ENCODE peak calls at places on chromosome 16, in four cellular contexts. One of them, this sample, is unnamed.

GRCh38 chr16:63061319-63061718 is 1025.1 kb upstream of the CDH8 start:
- DNase-seq in GM12878: no peak
- DNase-seq in HepG2: no peak
- DNase-seq in K562: no peak
- DNase-seq in this sample: no peak

GRCh38 chr16:56944954-56945839 is 13.3 kb downstream of the HERPUD1 start:
- DNase-seq in GM12878: peak; percentile 61
- DNase-seq in HepG2: no peak
- DNase-seq in K562: no peak
- DNase-seq in this sample: no peak

GRCh38 chr16:57576429-57576870 is 34.0 kb downstream of the ADGRG5 start:
- DNase-seq in GM12878: peak; percentile 26
- DNase-seq in HepG2: peak; percentile 59
- DNase-seq in K562: peak; percentile 75
- DNase-seq in this sample: peak; percentile 76

GRCh38 chr16:4613636-4614570 is 785 bp downstream of the UBALD1 start:
- DNase-seq in GM12878: no peak
- DNase-seq in HepG2: peak; percentile 42
- DNase-seq in K562: peak; percentile 78
- DNase-seq in this sample: peak; percentile 43

GRCh38 chr16:60041671-60042070 is 1307.6 kb upstream of the GOT2 start:
- DNase-seq in GM12878: no peak
- DNase-seq in HepG2: no peak
- DNase-seq in K562: no peak
- DNase-seq in this sample: no peak

GRCh38 chr16:23434380-23434779 is 18.6 kb downstream of the COG7 start:
- DNase-seq in GM12878: peak; percentile 40
- DNase-seq in HepG2: peak; percentile 83
- DNase-seq in K562: peak; percentile 55
- DNase-seq in this sample: peak; percentile 68

GRCh38 chr16:57533366-57533617 is 3.1 kb downstream of the CCDC102A start:
- DNase-seq in GM12878: no peak
- DNase-seq in HepG2: no peak
- DNase-seq in K562: no peak
- DNase-seq in this sample: no peak

GRCh38 chr16:12456355-12456754 is 347.3 kb downstream of the CPPED1 start:
- DNase-seq in GM12878: no peak
- DNase-seq in HepG2: no peak
- DNase-seq in K562: no peak
- DNase-seq in this sample: no peak

GRCh38 chr16:87740909-87741424 is 24.8 kb downstream of the KLHDC4 start:
- DNase-seq in GM12878: no peak
- DNase-seq in HepG2: no peak
- DNase-seq in K562: no peak
- DNase-seq in this sample: no peak

GRCh38 chr16:1530883-1531637 is 2.4 kb upstream of the TMEM204 start:
- DNase-seq in GM12878: no peak
- DNase-seq in HepG2: no peak
- DNase-seq in K562: no peak
- DNase-seq in this sample: no peak

GRCh38 chr16:85369741-85370528 is 243.2 kb upstream of the GSE1 start:
- DNase-seq in GM12878: no peak
- DNase-seq in HepG2: peak; percentile 31
- DNase-seq in K562: peak; percentile 88
- DNase-seq in this sample: peak; percentile 80

GRCh38 chr16:1745900-1746692 is 25.2 kb downstream of the NME3 start:
- DNase-seq in GM12878: no peak
- DNase-seq in HepG2: no peak
- DNase-seq in K562: no peak
- DNase-seq in this sample: no peak

GRCh38 chr16:24491721-24492120 is 47.6 kb upstream of the RBBP6 start:
- DNase-seq in GM12878: no peak
- DNase-seq in HepG2: no peak
- DNase-seq in K562: no peak
- DNase-seq in this sample: no peak

GRCh38 chr16:27620533-27620932 is 70.6 kb downstream of the KATNIP start:
- DNase-seq in GM12878: no peak
- DNase-seq in HepG2: no peak
- DNase-seq in K562: no peak
- DNase-seq in this sample: no peak

GRCh38 chr16:27624154-27625049 is 74.5 kb downstream of the KATNIP start:
- DNase-seq in GM12878: no peak
- DNase-seq in HepG2: peak; percentile 58
- DNase-seq in K562: no peak
- DNase-seq in this sample: no peak

GRCh38 chr16:27628216-27628945 is 78.4 kb downstream of the KATNIP start:
- DNase-seq in GM12878: no peak
- DNase-seq in HepG2: no peak
- DNase-seq in K562: no peak
- DNase-seq in this sample: no peak

GRCh38 chr16:27625050-27625697 is 75.2 kb downstream of the KATNIP start:
- DNase-seq in GM12878: no peak
- DNase-seq in HepG2: peak; percentile 88
- DNase-seq in K562: no peak
- DNase-seq in this sample: no peak
- TF ChIP-seq SP1 in GM12878: no peak
- TF ChIP-seq SP1 in HepG2: no peak
- TF ChIP-seq SP1 in K562: no peak
- TF ChIP-seq SP1 in this sample: no peak

DNA sequence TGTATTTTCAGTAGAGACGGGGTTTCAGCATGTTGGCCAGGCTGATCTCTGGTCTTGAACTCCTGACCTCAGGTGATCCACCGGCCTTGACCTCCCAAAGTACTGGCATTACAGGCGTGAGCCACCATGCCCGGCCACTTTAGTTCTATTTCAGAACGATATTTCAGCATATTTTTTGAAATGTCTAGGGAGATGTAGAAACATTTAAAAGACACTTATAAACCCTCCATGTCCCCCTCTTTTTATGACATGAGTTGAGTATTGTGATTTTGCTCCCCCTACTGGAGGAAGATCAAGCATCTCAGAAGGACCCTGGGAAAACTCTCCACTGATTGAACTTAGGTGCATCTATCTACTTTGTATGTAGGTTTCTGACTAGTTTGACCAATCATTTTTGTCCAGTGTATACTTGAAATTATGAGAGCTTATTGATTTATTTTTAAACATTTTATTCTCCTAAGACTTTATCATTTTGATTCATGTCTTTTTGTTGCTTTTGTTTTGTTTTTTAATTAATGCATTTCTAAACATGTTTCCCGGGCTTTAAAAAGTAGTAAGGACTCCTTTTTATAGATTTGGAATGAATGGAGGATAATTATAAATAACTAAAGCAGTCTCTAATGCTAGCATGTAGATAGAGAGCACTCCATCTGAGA is 105.1 kb downstream of the CHD9 start:
- DNase-seq in GM12878: peak; percentile 20
- DNase-seq in HepG2: peak; percentile 60
- DNase-seq in K562: peak; percentile 44
- DNase-seq in this sample: peak; percentile 40
- TF ChIP-seq BHLHE40 in GM12878: no peak
- TF ChIP-seq BHLHE40 in HepG2: no peak
- TF ChIP-seq BHLHE40 in K562: no peak
- TF ChIP-seq BHLHE40 in this sample: no peak

GRCh38 chr16:2895813-2896212 is 12.8 kb downstream of the FLYWCH2 start:
- DNase-seq in GM12878: no peak
- DNase-seq in HepG2: peak; percentile 16
- DNase-seq in K562: no peak
- DNase-seq in this sample: no peak

GRCh38 chr16:2898831-2899563 is 12.7 kb upstream of the FLYWCH1 start:
- DNase-seq in GM12878: no peak
- DNase-seq in HepG2: peak; percentile 76
- DNase-seq in K562: no peak
- DNase-seq in this sample: no peak

GRCh38 chr16:2899564-2900072 is 12.1 kb upstream of the FLYWCH1 start:
- DNase-seq in GM12878: no peak
- DNase-seq in HepG2: no peak
- DNase-seq in K562: no peak
- DNase-seq in this sample: no peak

GRCh38 chr16:2896480-2897010 is 13.5 kb downstream of the FLYWCH2 start:
- DNase-seq in GM12878: no peak
- DNase-seq in HepG2: no peak
- DNase-seq in K562: no peak
- DNase-seq in this sample: no peak

DNA sequence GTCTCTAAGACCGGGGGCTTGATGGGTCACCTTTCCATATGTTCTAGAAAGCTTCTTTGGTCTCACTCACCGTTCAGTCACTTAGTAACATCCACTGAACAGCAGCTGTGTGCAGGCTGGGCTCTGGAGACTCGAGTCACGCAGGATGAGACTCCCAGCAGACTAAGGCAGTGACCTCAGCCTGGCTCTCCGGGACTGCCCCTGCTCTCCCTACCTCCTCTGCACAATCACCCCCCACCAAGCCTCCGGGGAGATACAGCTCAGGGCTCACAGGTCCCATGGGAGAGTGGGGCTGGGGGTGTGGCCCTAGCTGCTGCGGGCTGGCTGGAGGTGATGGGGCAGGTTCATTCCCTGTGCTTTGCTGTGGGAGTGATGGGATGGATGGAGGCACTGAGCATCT is 14.1 kb downstream of the FLYWCH2 start:
- DNase-seq in GM12878: no peak
- DNase-seq in HepG2: no peak
- DNase-seq in K562: no peak
- DNase-seq in this sample: no peak
- TF ChIP-seq TARDBP in GM12878: no peak
- TF ChIP-seq TARDBP in HepG2: no peak
- TF ChIP-seq TARDBP in K562: no peak
- TF ChIP-seq TARDBP in this sample: no peak

GRCh38 chr16:31356566-31357323 is 1.8 kb downstream of the ITGAX start:
- DNase-seq in GM12878: no peak
- DNase-seq in HepG2: no peak
- DNase-seq in K562: no peak
- DNase-seq in this sample: no peak

GRCh38 chr16:31360296-31360695 is 5.3 kb downstream of the ITGAX start:
- DNase-seq in GM12878: no peak
- DNase-seq in HepG2: no peak
- DNase-seq in K562: no peak
- DNase-seq in this sample: no peak

GRCh38 chr16:31354394-31355291 is at the start of gene ITGAX:
- DNase-seq in GM12878: peak; percentile 70
- DNase-seq in HepG2: no peak
- DNase-seq in K562: peak; percentile 79
- DNase-seq in this sample: no peak

GRCh38 chr16:31355701-31356100 is 725 bp downstream of the ITGAX start:
- DNase-seq in GM12878: no peak
- DNase-seq in HepG2: no peak
- DNase-seq in K562: no peak
- DNase-seq in this sample: no peak

GRCh38 chr16:31357324-31358156 is 2.6 kb downstream of the ITGAX start:
- DNase-seq in GM12878: no peak
- DNase-seq in HepG2: no peak
- DNase-seq in K562: no peak
- DNase-seq in this sample: no peak
- TF ChIP-seq SP1 in GM12878: no peak
- TF ChIP-seq SP1 in HepG2: no peak
- TF ChIP-seq SP1 in K562: no peak
- TF ChIP-seq SP1 in this sample: no peak

DNA sequence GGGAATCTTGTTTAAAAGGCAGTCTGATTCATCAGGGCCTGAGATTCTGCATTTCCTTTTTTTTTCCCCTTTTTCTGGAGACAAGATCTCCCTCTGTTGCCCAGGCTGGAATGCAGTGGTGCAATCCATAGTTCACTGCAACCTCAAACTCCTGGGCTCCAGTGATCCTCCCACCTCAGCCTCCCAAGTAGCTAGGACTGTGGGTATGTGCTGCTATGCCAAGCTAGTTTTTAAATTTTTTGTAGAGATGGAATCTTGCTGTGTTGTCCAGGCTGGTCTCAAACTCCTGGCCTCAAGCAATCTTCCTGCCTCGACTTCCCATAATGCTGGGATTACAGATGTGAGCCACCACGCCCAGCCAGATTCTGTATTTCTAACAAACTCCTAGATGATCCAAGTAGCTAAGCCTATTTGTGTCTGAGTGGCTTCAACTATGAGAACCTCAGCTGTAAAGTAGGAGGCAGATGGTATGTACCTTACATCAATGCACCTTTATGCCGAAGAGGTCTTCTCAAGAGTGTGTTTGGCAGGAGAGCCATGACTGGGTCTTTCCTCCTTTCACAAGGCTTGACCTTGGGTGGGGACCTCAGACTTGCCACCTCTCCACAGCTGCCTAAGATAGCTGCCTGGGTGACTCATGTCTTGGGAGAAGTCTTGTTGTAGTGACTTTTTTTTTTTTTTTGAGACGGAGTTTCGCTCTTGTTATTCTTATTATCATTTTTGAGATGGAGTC is 10.9 kb downstream of the LDAF1 start:
- DNase-seq in GM12878: no peak
- DNase-seq in HepG2: no peak
- DNase-seq in K562: no peak
- DNase-seq in this sample: no peak
- TF ChIP-seq BHLHE40 in GM12878: no peak
- TF ChIP-seq BHLHE40 in HepG2: no peak
- TF ChIP-seq BHLHE40 in K562: no peak
- TF ChIP-seq BHLHE40 in this sample: no peak

GRCh38 chr16:65044861-65045260 is 77.0 kb downstream of the CDH11 start:
- DNase-seq in GM12878: no peak
- DNase-seq in HepG2: no peak
- DNase-seq in K562: no peak
- DNase-seq in this sample: no peak
- TF ChIP-seq TARDBP in GM12878: no peak
- TF ChIP-seq TARDBP in HepG2: no peak
- TF ChIP-seq TARDBP in K562: no peak
- TF ChIP-seq TARDBP in this sample: no peak